ENCODE peak calls at places on chromosomes 1 and 21, in five cellular contexts. P, Q, E, A and L are unnamed samples.

GRCh38 chr21:34280389-34280795 is 83.4 kb upstream of the KCNE2 start:
- DNase-seq in Q (peak; percentile 47), A (no peak), P (no peak), E (no peak), L (no peak)

GRCh38 chr21:28148400-28149064 is 844.1 kb downstream of the LTN1 start:
- DNase-seq in Q (no peak), E (no peak), P (peak; percentile 34), A (no peak), L (no peak)

GRCh38 chr1:154478639-154479038 is 23.4 kb upstream of the TDRD10 start:
- DNase-seq in E (no peak), Q (no peak), A (no peak), P (no peak), L (no peak)

GRCh38 chr1:33897092-33897725 is 33.3 kb downstream of the HMGB4 start:
- DNase-seq in A (no peak), Q (no peak), P (peak; percentile 59), E (no peak), L (peak; percentile 48)

GRCh38 chr1:25896266-25896665 is 10.0 kb downstream of the STMN1 start:
- DNase-seq in P (no peak), A (no peak), Q (no peak), E (no peak), L (no peak)

GRCh38 chr1:53343831-53344668 is 16.2 kb upstream of the LRP8 start:
- DNase-seq in E (no peak), P (peak; percentile 23), Q (no peak), A (peak; percentile 37), L (no peak)

GRCh38 chr1:213852107-213852506 is 135.7 kb upstream of the PROX1 start:
- DNase-seq in P (no peak), A (no peak), E (no peak), Q (no peak), L (no peak)

GRCh38 chr1:230375149-230375548 is 51.0 kb downstream of the PGBD5 start:
- DNase-seq in A (no peak), Q (no peak), P (no peak), E (no peak), L (no peak)

GRCh38 chr1:36924282-36924791 is 110.0 kb downstream of the GRIK3 start:
- DNase-seq in Q (peak; percentile 19), P (no peak), E (peak; percentile 8), A (peak; percentile 94), L (peak; percentile 22)

GRCh38 chr1:110657351-110657750 is 17.4 kb downstream of the KCNA3 start:
- DNase-seq in E (no peak), Q (no peak), A (no peak), P (no peak), L (no peak)

GRCh38 chr1:41383094-41383852 is 22.0 kb downstream of the FOXO6 start:
- DNase-seq in Q (no peak), E (no peak), A (no peak), P (no peak), L (no peak)

GRCh38 chr1:167221804-167222610 is 1.3 kb downstream of the POU2F1 start:
- DNase-seq in E (peak; percentile 77), Q (peak; percentile 81), P (peak; percentile 81), A (peak; percentile 76), L (peak; percentile 69)

GRCh38 chr21:18522181-18522771 is 118.7 kb upstream of the TMPRSS15 start:
- DNase-seq in A (no peak), Q (no peak), P (no peak), E (no peak), L (no peak)

GRCh38 chr1:37631039-37631428 is 3.7 kb downstream of the RSPO1 start:
- DNase-seq in A (no peak), Q (no peak), P (no peak), E (no peak), L (no peak)

GRCh38 chr1:235622933-235623790 is 26.4 kb downstream of the GNG4 start:
- DNase-seq in A (no peak), Q (no peak), E (no peak), P (no peak), L (no peak)

GRCh38 chr1:109529895-109530456 is 9.7 kb upstream of the GPR61 start:
- DNase-seq in E (no peak), A (no peak), Q (no peak), P (no peak), L (no peak)

GRCh38 chr1:185376840-185377635 is 60.0 kb upstream of the IVNS1ABP start:
- DNase-seq in E (no peak), P (no peak), Q (no peak), A (no peak), L (no peak)

GRCh38 chr1:180633092-180634045 is 1.5 kb downstream of the XPR1 start:
- DNase-seq in A (no peak), Q (no peak), P (no peak), E (no peak), L (no peak)

GRCh38 chr1:88029142-88029541 is 654.9 kb upstream of the PKN2 start:
- DNase-seq in A (no peak), Q (no peak), P (no peak), E (no peak), L (no peak)

GRCh38 chr1:113567427-113567826 is 177.1 kb downstream of the MAGI3 start:
- DNase-seq in P (no peak), A (no peak), Q (no peak), E (no peak), L (no peak)

GRCh38 chr1:99662581-99663208 is 16.8 kb downstream of the PALMD start:
- DNase-seq in A (no peak), E (peak; percentile 51), Q (peak; percentile 87), P (no peak), L (peak; percentile 86)

GRCh38 chr1:54887665-54888071 is 673 bp upstream of the DHCR24 start:
- DNase-seq in E (peak; percentile 52), Q (peak; percentile 48), A (no peak), P (peak; percentile 90), L (no peak)

GRCh38 chr1:10829067-10829818 is 32.8 kb upstream of the CASZ1 start:
- DNase-seq in P (no peak), E (no peak), A (no peak), Q (no peak), L (no peak)

GRCh38 chr21:44844256-44844655 is 26.4 kb upstream of the SUMO3 start:
- DNase-seq in P (no peak), Q (no peak), E (no peak), A (no peak), L (no peak)

GRCh38 chr1:205600085-205600484 is 31.7 kb downstream of the ELK4 start:
- DNase-seq in P (no peak), E (no peak), Q (no peak), A (no peak), L (no peak)

GRCh38 chr1:81836007-81836626 is 35.4 kb downstream of the ADGRL2 start:
- DNase-seq in Q (no peak), A (no peak), P (no peak), E (no peak), L (no peak)

GRCh38 chr1:184329962-184330868 is 56.6 kb upstream of the C1orf21 start:
- DNase-seq in P (no peak), A (no peak), E (no peak), Q (no peak), L (peak; percentile 14)

GRCh38 chr1:3898994-3899775 is 887 bp downstream of the C1orf174 start:
- DNase-seq in Q (peak; percentile 23), P (no peak), A (no peak), E (no peak), L (no peak)

GRCh38 chr1:83929184-83929583 is 69.7 kb downstream of the TTLL7 start:
- DNase-seq in P (no peak), E (no peak), Q (no peak), A (no peak), L (no peak)

GRCh38 chr1:240888039-240888786 is 276.3 kb upstream of the GREM2 start:
- DNase-seq in A (peak; percentile 87), Q (no peak), P (peak; percentile 56), E (no peak), L (no peak)

DNA sequence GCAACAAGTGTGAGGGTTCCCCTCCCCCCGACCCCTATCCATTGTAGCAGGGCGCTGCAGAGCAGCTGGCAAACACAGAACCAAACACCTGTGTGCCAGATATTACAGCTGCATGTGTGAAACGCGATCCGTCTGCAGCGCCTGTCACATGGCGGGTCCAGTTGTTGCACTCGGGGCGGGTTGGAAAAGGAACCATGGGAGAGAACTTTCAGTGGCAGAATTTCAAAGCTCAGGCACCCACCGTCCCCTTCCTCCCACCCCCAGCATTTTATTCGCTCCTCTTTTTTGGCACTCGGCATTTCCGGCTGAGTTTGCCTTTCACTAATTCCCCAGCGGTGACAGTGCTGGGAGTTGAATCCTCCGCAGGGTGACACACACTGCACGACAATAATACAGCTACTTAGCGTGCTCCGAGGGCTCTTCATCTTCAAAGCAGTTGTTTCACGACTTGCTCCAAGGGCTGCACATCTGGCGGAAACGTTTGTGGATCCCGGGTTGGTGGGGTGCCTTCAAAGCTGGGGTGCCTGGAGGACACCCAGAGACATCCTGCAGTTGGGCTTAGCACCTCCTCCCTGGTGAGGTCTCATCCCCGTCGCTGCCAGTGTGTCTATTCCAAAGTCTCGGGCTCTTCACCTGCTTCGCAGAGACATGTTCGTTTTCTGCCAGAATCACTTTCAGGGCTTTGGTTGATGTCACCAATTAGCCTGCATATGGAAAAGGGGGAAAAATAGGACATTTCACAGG is 180.7 kb downstream of the ZBTB18 start:
- DNase-seq in P (no peak), A (no peak), E (peak; percentile 25), Q (no peak), L (no peak)
- H3K4me3 ChIP-seq in P (no peak overlapping the region), A (no peak overlapping the region), E (no peak overlapping the region), Q (no peak overlapping the region), L (no peak overlapping the region)

GRCh38 chr1:15432327-15432726 is 5.9 kb upstream of the CTRC start:
- DNase-seq in Q (no peak), E (no peak), A (no peak), P (no peak), L (no peak)

GRCh38 chr1:15431571-15431948 is 6.7 kb upstream of the CTRC start:
- DNase-seq in A (no peak), P (no peak), Q (no peak), E (no peak), L (no peak)

GRCh38 chr1:15429701-15430149 is 8.5 kb upstream of the CTRC start:
- DNase-seq in P (no peak), E (no peak), Q (no peak), A (no peak), L (no peak)

GRCh38 chr1:15428815-15429435 is 9.3 kb upstream of the CTRC start:
- DNase-seq in A (no peak), Q (no peak), P (no peak), E (no peak), L (no peak)

GRCh38 chr1:15430787-15431570 is 7.3 kb upstream of the CTRC start:
- DNase-seq in E (peak; percentile 57), A (peak; percentile 100), Q (peak; percentile 49), P (peak; percentile 79), L (peak; percentile 82)
- TF ChIP-seq POLR2A in E (no peak), A (no peak), Q (no peak), P (no peak), L (no peak)

GRCh38 chr1:161089251-161089924 is at the start of gene NECTIN4:
- DNase-seq in E (peak; percentile 78), P (no peak), Q (no peak), A (no peak), L (no peak)
- H3K4me3 ChIP-seq in E (peak within 1 kb of the TSS; percentile 29), P (no peak within 1 kb of the TSS), Q (peak within 1 kb of the TSS; percentile 18), A (no peak within 1 kb of the TSS), L (no peak within 1 kb of the TSS)

DNA sequence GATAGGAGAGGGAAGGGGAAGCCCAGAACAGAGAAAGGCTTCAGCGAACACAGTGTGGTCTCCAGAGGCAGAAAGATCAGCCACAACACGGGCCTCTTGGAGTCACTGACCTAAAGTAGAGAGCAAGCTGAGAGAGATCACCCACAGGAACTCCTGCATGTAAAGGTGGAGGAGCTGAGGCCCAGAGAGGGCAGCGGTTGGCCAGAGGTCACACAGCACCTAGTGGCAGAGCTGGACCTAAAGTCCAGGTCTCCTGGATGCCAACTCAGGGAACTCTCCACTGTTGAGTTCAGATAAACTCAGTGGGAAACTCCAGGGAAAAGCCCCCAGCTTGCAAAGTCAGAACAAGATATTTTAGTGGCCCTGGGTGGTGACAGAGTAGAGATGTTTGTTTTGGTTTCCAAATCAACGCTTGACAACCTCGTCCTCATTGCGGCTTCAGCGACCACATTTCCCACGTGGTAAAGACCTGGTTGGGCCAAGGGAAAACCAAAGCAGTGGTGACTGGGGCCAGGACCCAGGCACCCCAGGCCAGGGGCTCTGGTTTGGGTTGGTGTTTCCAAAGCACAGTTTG is 4.6 kb downstream of the IFFO2 start:
- DNase-seq in P (peak; percentile 54), Q (no peak), A (no peak), E (no peak), L (no peak)
- TF ChIP-seq POLR2A in P (no peak), Q (no peak), A (no peak), E (no peak), L (no peak)